ENCODE peak calls at places on chromosomes 16 and 17, in nine cellular contexts. One of them, this sample, is unnamed.
A peak's percentile ranks its signal among the peaks of the same experiment; 100 is the strongest.

GRCh38 chr17:70313031-70313430 is 143.7 kb downstream of the KCNJ2 start:
- DNase-seq in NCI-H2081: no peak
- DNase-seq in amniotic stem cell: no peak
- DNase-seq in NCI-H345: no peak
- DNase-seq in RCC 7860: no peak
- DNase-seq in PC-3: no peak
- DNase-seq in naive thymus-derived CD4-positive, alpha-beta T cell: no peak
- DNase-seq in fibroblast of lung: peak; percentile 23
- DNase-seq in neural crest cell: no peak
- DNase-seq in this sample: no peak

GRCh38 chr17:7774037-7774659 is 56.6 kb downstream of the DNAH2 start:
- DNase-seq in NCI-H2081: no peak
- DNase-seq in amniotic stem cell: no peak
- DNase-seq in NCI-H345: no peak
- DNase-seq in RCC 7860: peak; percentile 48
- DNase-seq in PC-3: peak; percentile 76
- DNase-seq in naive thymus-derived CD4-positive, alpha-beta T cell: no peak
- DNase-seq in fibroblast of lung: peak; percentile 83
- DNase-seq in neural crest cell: no peak
- DNase-seq in this sample: no peak

GRCh38 chr16:78984887-78985464 is 615.6 kb downstream of the MAF start:
- DNase-seq in NCI-H2081: no peak
- DNase-seq in amniotic stem cell: no peak
- DNase-seq in NCI-H345: no peak
- DNase-seq in RCC 7860: no peak
- DNase-seq in PC-3: no peak
- DNase-seq in naive thymus-derived CD4-positive, alpha-beta T cell: no peak
- DNase-seq in fibroblast of lung: no peak
- DNase-seq in neural crest cell: no peak
- DNase-seq in this sample: no peak

GRCh38 chr17:4599505-4600281 is 15.4 kb downstream of the SMTNL2 start:
- DNase-seq in NCI-H2081: peak; percentile 41
- DNase-seq in amniotic stem cell: no peak
- DNase-seq in NCI-H345: peak; percentile 60
- DNase-seq in RCC 7860: no peak
- DNase-seq in PC-3: peak; percentile 19
- DNase-seq in naive thymus-derived CD4-positive, alpha-beta T cell: no peak
- DNase-seq in fibroblast of lung: peak; percentile 91
- DNase-seq in neural crest cell: no peak
- DNase-seq in this sample: peak; percentile 92

GRCh38 chr17:7707446-7707845 is 2.4 kb downstream of the EFNB3 start:
- DNase-seq in NCI-H2081: no peak
- DNase-seq in amniotic stem cell: no peak
- DNase-seq in NCI-H345: no peak
- DNase-seq in RCC 7860: no peak
- DNase-seq in PC-3: no peak
- DNase-seq in naive thymus-derived CD4-positive, alpha-beta T cell: no peak
- DNase-seq in fibroblast of lung: no peak
- DNase-seq in neural crest cell: no peak
- DNase-seq in this sample: no peak

GRCh38 chr17:49602783-49603182 is 27.1 kb downstream of the NXPH3 start:
- DNase-seq in NCI-H2081: no peak
- DNase-seq in amniotic stem cell: no peak
- DNase-seq in NCI-H345: no peak
- DNase-seq in RCC 7860: no peak
- DNase-seq in PC-3: no peak
- DNase-seq in naive thymus-derived CD4-positive, alpha-beta T cell: no peak
- DNase-seq in fibroblast of lung: no peak
- DNase-seq in neural crest cell: no peak
- DNase-seq in this sample: no peak

GRCh38 chr17:40065041-40065770 is 2.4 kb downstream of the THRA start:
- DNase-seq in NCI-H2081: no peak
- DNase-seq in amniotic stem cell: no peak
- DNase-seq in NCI-H345: no peak
- DNase-seq in RCC 7860: no peak
- DNase-seq in PC-3: no peak
- DNase-seq in naive thymus-derived CD4-positive, alpha-beta T cell: no peak
- DNase-seq in fibroblast of lung: peak; percentile 53
- DNase-seq in neural crest cell: peak; percentile 30
- DNase-seq in this sample: peak; percentile 47

GRCh38 chr17:35129154-35129972 is 7.9 kb downstream of the FNDC8 start:
- DNase-seq in NCI-H2081: no peak
- DNase-seq in amniotic stem cell: no peak
- DNase-seq in NCI-H345: no peak
- DNase-seq in RCC 7860: no peak
- DNase-seq in PC-3: no peak
- DNase-seq in naive thymus-derived CD4-positive, alpha-beta T cell: no peak
- DNase-seq in fibroblast of lung: peak; percentile 70
- DNase-seq in neural crest cell: no peak
- DNase-seq in this sample: no peak

GRCh38 chr17:32461853-32462617 is 17.7 kb downstream of the PSMD11 start:
- DNase-seq in NCI-H2081: peak; percentile 47
- DNase-seq in amniotic stem cell: no peak
- DNase-seq in NCI-H345: peak; percentile 38
- DNase-seq in RCC 7860: peak; percentile 52
- DNase-seq in PC-3: peak; percentile 62
- DNase-seq in naive thymus-derived CD4-positive, alpha-beta T cell: peak; percentile 62
- DNase-seq in fibroblast of lung: peak; percentile 63
- DNase-seq in neural crest cell: peak; percentile 63
- DNase-seq in this sample: peak; percentile 69

This sample was measured in cardiac muscle cell.